ENCODE peak calls at places on chromosomes 11 and 22, in nine cellular contexts. K is T-helper 2 cell; Y is fibroblast of lung; H is GM03348; E is epithelial cell of esophagus; T is GM13977; I is activated T-cell treated with anti-CD3 and anti-CD28 coated beads, Interleukin-2, amount 50 U/mL, for 48 hours; S is occipital lobe; Q is iris pigment epithelial cell. A is an unnamed sample.
A peak's percentile ranks its signal among the peaks of the same experiment; 100 is the strongest.

GRCh38 chr11:15933896-15934625 is 422.3 kb downstream of the SOX6 start:
- DNase-seq in E (peak; percentile 51), S (no peak), T (no peak), I (no peak), K (no peak), H (no peak), Q (no peak), Y (no peak), A (no peak)

GRCh38 chr11:130847517-130847916 is 68.8 kb downstream of the SNX19 start:
- DNase-seq in E (peak; percentile 98), H (peak; percentile 81), Y (peak; percentile 76), I (no peak), Q (peak; percentile 93), T (no peak), K (no peak), S (no peak), A (peak; percentile 86)

GRCh38 chr11:116556483-116556882 is 216.3 kb downstream of the BUD13 start:
- DNase-seq in K (no peak), H (no peak), I (no peak), E (no peak), Q (no peak), T (no peak), Y (no peak), S (no peak), A (no peak)

GRCh38 chr11:103993502-103993901 is 42.9 kb upstream of the DDI1 start:
- DNase-seq in T (no peak), I (no peak), H (peak; percentile 4), S (no peak), Y (no peak), Q (no peak), K (no peak), E (no peak), A (peak; percentile 80)

GRCh38 chr22:35352214-35353111 is 28.4 kb upstream of the HMOX1 start:
- DNase-seq in H (peak; percentile 50), S (no peak), Q (no peak), T (peak; percentile 43), Y (no peak), E (no peak), I (peak; percentile 79), K (no peak), A (peak; percentile 52)

GRCh38 chr11:68398870-68399865 is 61.4 kb upstream of the PPP6R3 start:
- DNase-seq in Y (no peak), S (no peak), T (no peak), E (no peak), H (no peak), K (no peak), I (no peak), Q (no peak), A (peak; percentile 35)

GRCh38 chr11:20027546-20028014 is 132.7 kb downstream of the DBX1 start:
- DNase-seq in Q (no peak), H (no peak), E (peak; percentile 30), Y (no peak), T (no peak), I (no peak), S (no peak), K (no peak), A (no peak)

GRCh38 chr22:49415219-49415951 is 412.3 kb downstream of the BRD1 start:
- DNase-seq in S (no peak), K (no peak), E (no peak), H (no peak), Y (no peak), Q (no peak), I (no peak), T (no peak), A (no peak)

GRCh38 chr22:22110548-22111266 is 128.1 kb upstream of the TOP3B start:
- DNase-seq in K (no peak), Y (peak; percentile 60), T (peak; percentile 89), E (peak; percentile 93), H (peak; percentile 64), S (no peak), Q (peak; percentile 77), I (peak; percentile 69), A (peak; percentile 68)

GRCh38 chr11:70068345-70068744 is 9.8 kb upstream of the ANO1 start:
- DNase-seq in K (no peak), T (no peak), E (no peak), Q (no peak), H (no peak), S (no peak), I (no peak), Y (no peak), A (no peak)

GRCh38 chr22:44108806-44109385 is 71.8 kb upstream of the PARVG start:
- DNase-seq in E (no peak), Y (no peak), S (no peak), T (no peak), H (peak; percentile 42), Q (no peak), K (no peak), I (no peak), A (peak; percentile 30)

GRCh38 chr22:49911881-49912625 is 6.2 kb downstream of the ALG12 start:
- DNase-seq in H (no peak), T (no peak), Y (no peak), I (no peak), S (no peak), K (no peak), E (no peak), Q (no peak), A (no peak)

GRCh38 chr11:122578168-122578825 is 77.2 kb upstream of the UBASH3B start:
- DNase-seq in K (no peak), I (no peak), S (no peak), E (no peak), Y (peak; percentile 3), H (no peak), Q (no peak), T (no peak), A (no peak)

GRCh38 chr22:42294034-42294985 is 23.9 kb upstream of the TCF20 start:
- DNase-seq in T (no peak), H (peak; percentile 88), K (peak; percentile 18), Q (peak; percentile 55), I (no peak), Y (peak; percentile 47), E (peak; percentile 68), S (no peak), A (peak; percentile 24)

GRCh38 chr11:63564056-63564784 is 1.0 kb upstream of the PLAAT2 start:
- DNase-seq in E (no peak), I (peak; percentile 42), H (no peak), S (no peak), Q (no peak), K (no peak), T (peak; percentile 74), Y (no peak), A (no peak)

GRCh38 chr22:38073150-38074130 is 10.5 kb downstream of the SLC16A8 start:
- DNase-seq in H (no peak), E (no peak), Y (no peak), I (no peak), T (no peak), S (no peak), Q (no peak), K (no peak), A (no peak)

GRCh38 chr11:66309475-66309874 is 7.4 kb downstream of the CD248 start:
- DNase-seq in T (no peak), S (no peak), I (no peak), K (no peak), H (no peak), Q (no peak), Y (no peak), E (no peak), A (no peak)

GRCh38 chr11:76209956-76210885 is 3.9 kb upstream of the WNT11 start:
- DNase-seq in Y (peak; percentile 72), H (peak; percentile 78), E (peak; percentile 65), T (no peak), Q (peak; percentile 81), I (peak; percentile 57), S (no peak), K (peak; percentile 28), A (peak; percentile 75)

GRCh38 chr22:39727541-39727940 is 157.0 kb downstream of the CACNA1I start:
- DNase-seq in E (peak; percentile 25), I (peak; percentile 5), T (no peak), S (no peak), K (no peak), Q (peak; percentile 56), Y (peak; percentile 31), H (peak; percentile 16), A (no peak)

GRCh38 chr11:93652161-93652597 is 9.3 kb upstream of the CEP295 start:
- DNase-seq in S (no peak), T (no peak), Y (peak; percentile 63), Q (peak; percentile 38), K (no peak), I (no peak), E (peak; percentile 39), H (peak; percentile 59), A (peak; percentile 52)

GRCh38 chr11:67613960-67614715 is 7.4 kb downstream of the NDUFV1 start:
- DNase-seq in K (peak; percentile 74), E (peak; percentile 74), Y (peak; percentile 26), T (peak; percentile 87), H (peak; percentile 79), Q (peak; percentile 51), I (peak; percentile 89), S (no peak), A (peak; percentile 38)

GRCh38 chr11:111391328-111392124 is 12.5 kb upstream of the POU2AF1 start:
- DNase-seq in K (no peak), Y (no peak), T (no peak), Q (no peak), S (no peak), E (no peak), I (no peak), H (no peak), A (no peak)

GRCh38 chr22:39300198-39300830 is 19.1 kb downstream of the RPL3 start:
- DNase-seq in I (no peak), E (no peak), T (no peak), H (no peak), Y (peak; percentile 20), Q (no peak), K (no peak), S (no peak), A (no peak)

GRCh38 chr11:24496371-24496727 is 504 bp upstream of the LUZP2 start:
- DNase-seq in E (no peak), I (no peak), T (no peak), Y (peak; percentile 24), S (no peak), H (peak; percentile 1), K (no peak), Q (peak; percentile 6), A (no peak)

GRCh38 chr11:35286156-35286555 is 133.2 kb downstream of the SLC1A2 start:
- DNase-seq in Q (no peak), I (no peak), H (no peak), T (no peak), E (no peak), Y (no peak), S (no peak), K (no peak), A (no peak)

GRCh38 chr11:111937859-111938258 is 716 bp downstream of the DIXDC1 start:
- DNase-seq in E (no peak), T (no peak), K (no peak), Q (no peak), Y (no peak), S (no peak), H (no peak), I (peak; percentile 40), A (no peak)

GRCh38 chr11:69699213-69699612 is 4.6 kb downstream of the FGF19 start:
- DNase-seq in Y (no peak), E (no peak), H (peak; percentile 55), K (no peak), T (no peak), I (no peak), S (no peak), Q (no peak), A (peak; percentile 49)

GRCh38 chr11:75200531-75200930 is 40.0 kb upstream of the TPBGL start:
- DNase-seq in E (no peak), S (no peak), I (no peak), Q (no peak), K (no peak), H (no peak), Y (no peak), T (no peak), A (no peak)

GRCh38 chr11:92841719-92842118 is 127.7 kb upstream of the MTNR1B start:
- DNase-seq in S (no peak), I (no peak), H (peak; percentile 64), K (no peak), Y (no peak), Q (no peak), T (no peak), E (peak; percentile 46), A (peak; percentile 25)

GRCh38 chr11:66239998-66240780 is 28.2 kb upstream of the RAB1B start:
- DNase-seq in I (no peak), Y (no peak), Q (no peak), E (no peak), H (no peak), T (no peak), K (no peak), S (no peak), A (no peak)

GRCh38 chr22:36734171-36735058 is 30.9 kb upstream of the CACNG2 start:
- DNase-seq in I (no peak), H (peak; percentile 89), K (no peak), Q (peak; percentile 38), S (peak; percentile 45), Y (peak; percentile 21), E (no peak), T (peak; percentile 61), A (peak; percentile 58)